ENCODE peak calls at places on chromosomes 13 and 19, in nine cellular contexts. K is adrenal gland, S is keratinocyte, I is cardiac muscle cell, V is uterus, P is tibial artery, Y is mesendoderm, Q is dorsolateral prefrontal cortex, D is endothelial cell of umbilical vein. E is an unnamed sample.

GRCh38 chr13:35818577-35819165 is 312.5 kb downstream of the DCLK1 start:
- DNase-seq in K (no peak), S (no peak), I (peak), V (no peak), P (no peak), Y (peak), Q (no peak), D (peak), E (no peak)

GRCh38 chr19:28307963-28308362 is 905.0 kb downstream of the UQCRFS1 start:
- DNase-seq in K (no peak), S (no peak), I (no peak), V (no peak), P (no peak), Y (no peak), Q (no peak), D (no peak), E (no peak)

GRCh38 chr13:77918391-77919261 is at the start of gene EDNRB:
- DNase-seq in K (peak), S (no peak), I (peak), V (peak), P (peak), Y (peak), Q (peak), D (peak), E (peak)

GRCh38 chr13:94256671-94257070 is 222.8 kb downstream of the DCT start:
- DNase-seq in K (no peak), S (no peak), I (no peak), V (no peak), P (no peak), Y (no peak), Q (no peak), D (no peak), E (no peak)

GRCh38 chr13:26600345-26600761 is 42.9 kb downstream of the WASF3 start:
- DNase-seq in K (no peak), S (no peak), I (no peak), V (peak), P (no peak), Y (no peak), Q (no peak), D (no peak), E (no peak)

GRCh38 chr13:73412933-73413332 is 354.1 kb downstream of the KLF5 start:
- DNase-seq in K (no peak), S (no peak), I (no peak), V (no peak), P (no peak), Y (no peak), Q (no peak), D (no peak), E (no peak)

GRCh38 chr19:49613374-49613773 is 22.4 kb downstream of the PRR12 start:
- DNase-seq in K (peak), S (no peak), I (no peak), V (no peak), P (no peak), Y (no peak), Q (no peak), D (peak), E (no peak)

GRCh38 chr13:50915562-50915961 is 6.0 kb downstream of the RNASEH2B start:
- DNase-seq in K (no peak), S (no peak), I (no peak), V (no peak), P (no peak), Y (peak), Q (no peak), D (no peak), E (no peak)

GRCh38 chr19:16627194-16627927 is 643 bp downstream of the MED26 start:
- DNase-seq in K (no peak), S (no peak), I (peak), V (no peak), P (no peak), Y (peak), Q (no peak), D (peak), E (no peak)

GRCh38 chr19:49583239-49583638 is 2.1 kb downstream of the PRRG2 start:
- DNase-seq in K (no peak), S (no peak), I (no peak), V (no peak), P (no peak), Y (no peak), Q (no peak), D (no peak), E (no peak)

GRCh38 chr13:50379584-50379983 is 364.3 kb downstream of the KCNRG start:
- DNase-seq in K (no peak), S (no peak), I (no peak), V (no peak), P (no peak), Y (no peak), Q (no peak), D (peak), E (no peak)

DNA sequence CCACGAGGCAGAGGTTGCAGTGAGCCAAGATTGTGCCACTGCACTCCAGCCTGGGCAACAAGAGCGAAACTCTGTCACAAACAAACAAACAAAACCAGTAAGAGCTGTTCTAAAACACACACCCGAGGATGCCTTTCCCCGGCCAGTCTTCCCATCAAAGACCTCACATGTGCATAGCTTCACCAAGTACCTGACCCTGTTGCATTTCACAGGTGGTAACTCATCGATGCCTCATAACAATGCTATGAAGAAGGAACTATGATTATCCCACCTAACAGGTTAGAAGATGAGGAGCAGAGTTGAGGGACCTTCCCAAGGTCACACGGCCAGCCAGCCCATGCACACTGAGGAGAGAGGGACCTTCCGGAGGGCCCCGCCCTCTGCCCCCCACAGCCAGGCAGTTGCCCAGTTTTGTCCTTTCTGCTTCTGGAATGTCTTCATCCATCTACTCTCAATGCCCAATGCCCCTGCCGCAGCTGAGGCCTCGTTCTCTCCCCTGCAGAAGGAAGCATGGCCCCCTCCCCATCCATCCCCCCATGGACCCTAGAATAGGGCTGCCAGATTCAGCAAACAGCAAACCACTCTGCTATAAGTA is 16.8 kb upstream of the LENG8 start:
- DNase-seq in K (no peak), S (no peak), I (no peak), V (no peak), P (no peak), Y (no peak), Q (no peak), D (no peak), E (no peak)
- H3K27ac ChIP-seq in K (no peak), S (no peak), I (no peak), V (no peak), P (no peak), Y (no peak), Q (peak), D (no peak), E (no peak)

DNA sequence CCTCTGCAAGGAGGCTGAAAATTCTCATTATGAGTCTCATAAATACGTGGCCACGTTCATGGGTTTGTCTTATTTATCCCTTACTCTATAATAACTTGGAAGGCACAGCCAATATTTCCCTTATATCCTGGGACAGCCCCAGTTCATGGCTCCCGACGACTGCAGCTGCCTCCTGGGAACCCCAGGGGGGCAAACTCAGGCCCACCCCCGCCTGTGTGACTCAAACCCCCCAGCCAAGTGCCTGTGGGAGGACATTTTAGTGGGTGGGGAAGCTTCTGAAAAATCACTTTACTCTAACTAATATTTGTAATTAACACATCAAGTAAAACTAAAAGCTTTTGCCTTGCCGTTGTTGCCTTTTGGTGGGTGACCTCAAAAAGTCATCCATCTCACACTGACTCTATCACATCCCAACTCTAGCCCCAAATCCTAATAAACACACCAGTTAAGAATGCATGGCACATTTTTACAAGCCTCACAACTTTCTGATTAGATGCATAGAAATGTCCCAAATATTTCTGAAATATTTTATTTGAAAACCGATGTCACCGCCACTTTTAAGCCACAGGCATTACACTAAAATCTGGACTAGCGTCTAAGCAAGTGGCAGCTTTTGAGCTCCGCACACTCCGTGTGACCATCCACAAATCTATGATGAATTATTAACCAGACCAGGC is 14.2 kb downstream of the RASA3 start:
- DNase-seq in K (no peak), S (no peak), I (no peak), V (no peak), P (peak), Y (no peak), Q (no peak), D (no peak), E (no peak)
- H3K4me3 ChIP-seq in K (no peak), S (no peak), I (no peak), V (no peak), P (no peak), Y (no peak), Q (no peak), D (no peak), E (no peak)

GRCh38 chr19:35486268-35486708 is 4.0 kb downstream of the KRTDAP start:
- DNase-seq in K (no peak), S (no peak), I (no peak), V (no peak), P (no peak), Y (peak), Q (no peak), D (no peak), E (no peak)
- H3K27ac ChIP-seq in K (no peak), S (no peak), I (no peak), V (no peak), P (no peak), Y (no peak), Q (no peak), D (no peak), E (no peak)

DNA sequence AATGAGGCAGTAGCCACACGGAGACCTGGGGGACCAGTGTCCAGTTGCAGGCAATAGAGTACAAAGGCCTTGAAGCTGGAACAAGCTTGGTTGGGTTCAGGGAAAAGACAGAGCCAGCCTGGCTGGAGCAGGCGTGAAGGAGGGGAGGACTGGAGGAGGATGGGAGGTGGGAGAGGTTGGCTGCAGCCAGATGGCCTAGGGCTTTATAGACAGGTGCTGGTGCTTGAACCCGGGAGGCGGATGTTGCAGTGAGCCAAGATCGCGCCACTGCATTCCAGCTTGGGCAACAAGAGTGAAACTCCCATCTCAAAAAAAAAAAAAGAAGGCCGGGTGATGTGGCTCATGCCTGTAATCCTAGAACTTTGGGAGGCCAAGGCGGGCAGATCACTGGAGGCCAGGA is 1.7 kb downstream of the SPINT2 start:
- DNase-seq in K (no peak), S (no peak), I (no peak), V (no peak), P (no peak), Y (no peak), Q (no peak), D (no peak), E (no peak)
- H3K4me3 ChIP-seq in K (no peak), S (peak), I (no peak), V (no peak), P (no peak), Y (no peak), Q (no peak), D (no peak), E (no peak)

GRCh38 chr19:41533691-41534090 is 42.3 kb upstream of the CEACAM21 start:
- DNase-seq in K (no peak), S (no peak), I (no peak), V (no peak), P (no peak), Y (no peak), Q (no peak), D (no peak), E (no peak)
- H3K27ac ChIP-seq in K (no peak), S (no peak), I (no peak), V (no peak), P (no peak), Y (no peak), Q (no peak), D (no peak), E (no peak)

GRCh38 chr19:2041436-2041685 is 9.7 kb downstream of the MKNK2 start:
- DNase-seq in K (peak), S (no peak), I (no peak), V (no peak), P (no peak), Y (no peak), Q (no peak), D (no peak), E (no peak)

GRCh38 chr19:2039959-2040646 is 10.9 kb downstream of the MKNK2 start:
- DNase-seq in K (no peak), S (no peak), I (no peak), V (peak), P (no peak), Y (no peak), Q (no peak), D (no peak), E (no peak)

GRCh38 chr19:2039082-2039958 is 11.7 kb downstream of the MKNK2 start:
- DNase-seq in K (peak), S (no peak), I (no peak), V (no peak), P (no peak), Y (no peak), Q (no peak), D (no peak), E (no peak)

GRCh38 chr19:2041686-2042484 is 9.2 kb downstream of the MKNK2 start:
- DNase-seq in K (peak), S (no peak), I (peak), V (peak), P (peak), Y (peak), Q (peak), D (peak), E (peak)

GRCh38 chr19:2040647-2041435 is 10.2 kb downstream of the MKNK2 start:
- DNase-seq in K (peak), S (no peak), I (no peak), V (peak), P (no peak), Y (no peak), Q (no peak), D (no peak), E (no peak)
- H3K4me3 ChIP-seq in K (no peak), S (no peak), I (no peak), V (no peak), P (no peak), Y (no peak), Q (no peak), D (no peak), E (no peak)

GRCh38 chr19:44645407-44646048 is 1.8 kb downstream of the PVR start:
- DNase-seq in K (no peak), S (no peak), I (no peak), V (no peak), P (no peak), Y (no peak), Q (no peak), D (no peak), E (no peak)

GRCh38 chr19:44644391-44645016 is 794 bp downstream of the PVR start:
- DNase-seq in K (no peak), S (no peak), I (peak), V (no peak), P (no peak), Y (peak), Q (no peak), D (peak), E (peak)

GRCh38 chr19:44647144-44647543 is 3.4 kb downstream of the PVR start:
- DNase-seq in K (no peak), S (no peak), I (no peak), V (no peak), P (no peak), Y (no peak), Q (no peak), D (no peak), E (no peak)

GRCh38 chr19:44643605-44644390 is at the start of gene PVR:
- DNase-seq in K (peak), S (peak), I (peak), V (peak), P (peak), Y (peak), Q (peak), D (peak), E (peak)

GRCh38 chr19:44646049-44646416 is 2.3 kb downstream of the PVR start:
- DNase-seq in K (no peak), S (no peak), I (no peak), V (no peak), P (no peak), Y (no peak), Q (no peak), D (no peak), E (no peak)
- H3K27ac ChIP-seq in K (peak), S (no peak), I (no peak), V (no peak), P (no peak), Y (no peak), Q (no peak), D (peak), E (no peak)

DNA sequence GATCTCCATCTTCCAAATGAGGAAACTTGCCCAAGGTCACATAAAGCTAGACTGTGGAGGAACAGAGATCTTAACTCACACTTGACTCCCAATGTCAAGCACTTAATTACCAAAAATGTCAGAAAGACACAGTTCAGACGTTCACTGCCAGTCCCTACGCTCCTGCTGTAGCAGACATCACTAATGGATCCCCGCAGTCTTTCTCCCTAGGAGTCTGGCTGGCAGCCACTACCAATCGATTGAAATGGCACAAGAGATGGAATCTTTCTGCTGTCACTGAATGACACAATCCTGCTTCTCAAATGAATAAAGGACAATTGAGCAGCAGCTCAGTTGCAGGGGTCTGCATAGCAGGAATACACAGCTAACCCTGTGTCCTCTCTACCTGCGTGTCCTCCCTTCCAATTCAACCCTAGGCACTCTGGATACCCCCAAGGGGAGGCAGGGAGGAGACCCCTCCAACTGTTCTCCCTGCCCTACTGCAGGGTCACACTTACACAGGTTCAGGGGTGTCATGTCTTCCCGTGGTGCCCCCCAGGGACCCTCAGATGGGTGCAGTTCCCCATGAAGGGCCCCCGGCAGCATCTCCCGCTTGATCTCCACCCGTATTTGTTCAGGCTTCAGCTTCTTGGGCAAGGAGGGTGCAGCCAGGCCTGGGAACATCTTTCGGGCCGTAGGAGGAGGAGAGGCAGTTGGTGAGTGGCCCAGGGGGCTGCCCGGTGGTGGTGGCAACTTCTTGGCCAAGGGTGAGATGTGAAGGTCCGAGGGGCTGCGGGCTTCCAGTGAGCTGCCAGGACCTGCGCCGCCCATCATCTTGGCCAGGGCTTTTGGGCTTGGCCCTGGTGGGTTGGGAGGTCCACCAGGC is 7.9 kb upstream of the AKAP8L start:
- DNase-seq in K (no peak), S (no peak), I (no peak), V (no peak), P (no peak), Y (peak), Q (no peak), D (no peak), E (no peak)
- H3K4me3 ChIP-seq in K (no peak), S (no peak), I (no peak), V (no peak), P (no peak), Y (no peak), Q (no peak), D (no peak), E (no peak)

E was measured in lung.